ENCODE peak calls at places on chromosomes 11 and 22, in four cellular contexts. P is IMR-90, W is endothelial cell of umbilical vein, L is GM12878. R is an unnamed sample.

GRCh38 chr22:37259540-37260029 is 15.5 kb upstream of the RAC2 start:
- DNase-seq in P (peak), W (peak), L (no peak), R (peak)

GRCh38 chr11:68584991-68585524 is 99.3 kb upstream of the GAL start:
- DNase-seq in L (no peak), W (no peak), P (peak), R (no peak)

GRCh38 chr22:20656902-20657836 is 116.7 kb upstream of the SERPIND1 start:
- DNase-seq in L (no peak), P (peak), W (no peak), R (peak)

GRCh38 chr11:77661670-77662069 is 24.1 kb upstream of the CLNS1A start:
- DNase-seq in W (no peak), P (no peak), L (no peak), R (no peak)

GRCh38 chr11:74019860-74020259 is 11.0 kb upstream of the UCP3 start:
- DNase-seq in L (peak), W (no peak), P (peak), R (no peak)

GRCh38 chr11:65642014-65642671 is 4.2 kb downstream of the SIPA1 start:
- DNase-seq in L (no peak), P (no peak), W (no peak), R (peak)

GRCh38 chr11:58301576-58301975 is 33.5 kb upstream of the OR10W1 start:
- DNase-seq in P (peak), L (no peak), W (no peak), R (no peak)

GRCh38 chr11:31114437-31114836 is 255.1 kb downstream of the DCDC1 start:
- DNase-seq in L (no peak), W (no peak), P (no peak), R (no peak)

DNA sequence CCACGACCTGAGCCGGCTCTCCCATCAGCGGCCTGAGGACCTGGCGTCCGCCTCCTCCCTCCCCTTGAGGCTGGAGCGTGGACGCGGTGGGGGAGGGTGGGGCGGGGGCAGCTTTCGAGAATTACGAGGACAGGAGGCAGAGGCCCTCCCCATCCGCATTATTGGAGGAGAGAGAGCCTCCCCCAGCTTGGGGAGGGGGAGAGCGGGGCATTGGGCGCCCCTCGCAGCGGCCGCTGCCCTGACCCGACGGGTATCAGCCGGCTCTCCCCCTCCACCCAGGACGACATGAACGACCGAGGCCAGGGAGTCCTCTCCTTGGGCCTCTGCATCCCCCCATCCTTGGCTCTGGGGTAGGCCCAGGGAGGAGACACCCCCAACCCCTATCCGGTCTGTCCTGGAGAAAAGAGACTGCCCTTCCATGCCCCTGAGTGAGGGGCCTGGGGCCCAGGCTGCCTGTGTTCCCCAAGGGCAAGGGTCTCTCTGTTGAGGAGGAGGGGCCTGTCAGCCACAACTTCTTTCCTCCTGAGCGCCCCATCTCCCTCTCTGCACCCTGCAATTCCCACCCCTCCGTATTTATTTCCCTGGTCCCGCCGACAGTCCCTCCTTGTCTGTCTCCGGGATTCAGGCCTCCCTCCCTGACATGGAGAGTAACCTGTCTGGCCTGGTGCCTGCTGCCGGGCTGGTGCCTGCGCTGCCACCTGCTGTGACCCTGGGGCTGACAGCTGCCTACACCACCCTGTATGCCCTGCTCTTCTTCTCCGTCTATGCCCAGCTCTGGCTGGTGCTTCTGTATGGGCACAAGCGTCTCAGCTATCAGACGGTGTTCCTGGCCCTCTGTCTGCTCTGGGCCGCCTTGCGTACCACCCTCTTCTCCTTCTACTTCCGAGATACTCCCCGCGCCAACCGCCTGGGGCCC is 495 bp downstream of the GPR137 start:
- DNase-seq in W (no peak), L (no peak), P (no peak), R (no peak)
- TF ChIP-seq FOS in W (no peak), L (no peak), P (no peak), R (no peak)

DNA sequence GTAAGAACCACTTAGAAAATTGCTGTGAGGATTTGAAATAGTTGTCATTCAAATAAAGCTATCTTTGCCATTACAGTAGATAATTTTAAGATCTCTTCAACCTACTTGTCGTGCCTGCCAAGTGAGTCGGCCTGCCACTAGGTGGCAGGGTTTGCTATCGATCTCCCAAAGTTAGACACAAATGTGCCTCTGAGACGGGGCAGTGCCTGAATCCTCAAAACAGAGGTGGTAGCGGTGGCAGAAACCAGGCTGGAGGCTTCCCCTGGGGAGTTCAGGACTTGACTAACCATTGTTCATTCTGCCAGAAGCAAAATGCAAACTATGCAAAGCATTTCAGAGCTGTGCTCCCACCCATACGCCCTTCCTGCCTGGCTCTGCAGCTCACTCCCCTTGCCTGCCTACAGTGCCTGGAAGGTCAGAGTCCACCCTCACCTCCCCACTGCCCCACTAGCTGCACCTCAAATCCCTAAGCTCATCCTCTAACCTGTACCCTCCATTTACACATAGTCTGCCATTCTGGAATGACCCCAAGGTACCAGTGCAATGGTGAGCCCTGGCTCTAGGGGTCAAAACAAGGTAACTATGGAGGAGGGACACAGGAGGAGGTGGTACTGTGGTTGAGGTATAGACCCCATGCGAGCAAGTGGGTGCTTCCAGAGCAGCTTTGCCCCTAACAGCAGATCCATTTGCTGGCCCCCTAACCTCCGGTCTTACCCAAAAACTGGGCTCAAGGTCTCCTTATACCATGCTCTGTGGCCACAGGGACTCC is 82.1 kb downstream of the C11orf58 start:
- DNase-seq in P (peak), L (peak), W (peak), R (peak)
- TF ChIP-seq FOS in P (no peak), L (no peak), W (no peak), R (no peak)

GRCh38 chr11:124961972-124962609 is 8.1 kb downstream of the CCDC15 start:
- DNase-seq in L (peak), W (peak), P (peak), R (peak)
- TF ChIP-seq FOS in L (no peak), W (no peak), P (no peak), R (no peak)

GRCh38 chr11:113162590-113162961 is 151.8 kb upstream of the TTC12 start:
- DNase-seq in L (no peak), W (no peak), P (no peak), R (peak)
- TF ChIP-seq FOS in L (no peak), W (no peak), P (no peak), R (no peak)